ENCODE peak calls at places on chromosomes 3 and 15, in seven cellular contexts. One of them, this sample, is unnamed.

GRCh38 chr3:58041826-58042324 is 33.7 kb downstream of the FLNB start:
- DNase-seq in GM12878: peak
- DNase-seq in K562: no peak
- DNase-seq in HCT116: no peak
- DNase-seq in HepG2: peak
- DNase-seq in H1: no peak
- DNase-seq in SK-N-SH: no peak
- DNase-seq in this sample: no peak

GRCh38 chr3:124552224-124552623 is 178.0 kb upstream of the UMPS start:
- DNase-seq in GM12878: no peak
- DNase-seq in K562: no peak
- DNase-seq in HCT116: no peak
- DNase-seq in HepG2: peak
- DNase-seq in H1: no peak
- DNase-seq in SK-N-SH: no peak
- DNase-seq in this sample: no peak

GRCh38 chr3:186517218-186517617 is 27.0 kb downstream of the CRYGS start:
- DNase-seq in GM12878: no peak
- DNase-seq in K562: no peak
- DNase-seq in HCT116: no peak
- DNase-seq in HepG2: no peak
- DNase-seq in H1: no peak
- DNase-seq in SK-N-SH: no peak
- DNase-seq in this sample: no peak

GRCh38 chr3:177367783-177368182 is 170.5 kb upstream of the TBL1XR1 start:
- DNase-seq in GM12878: no peak
- DNase-seq in K562: no peak
- DNase-seq in HCT116: no peak
- DNase-seq in HepG2: no peak
- DNase-seq in H1: no peak
- DNase-seq in SK-N-SH: no peak
- DNase-seq in this sample: no peak

GRCh38 chr3:127959873-127960272 is 44.8 kb downstream of the KBTBD12 start:
- DNase-seq in GM12878: no peak
- DNase-seq in K562: peak
- DNase-seq in HCT116: no peak
- DNase-seq in HepG2: peak
- DNase-seq in H1: no peak
- DNase-seq in SK-N-SH: peak
- DNase-seq in this sample: peak

GRCh38 chr3:38039899-38040261 is 872 bp downstream of the DLEC1 start:
- DNase-seq in GM12878: peak
- DNase-seq in K562: peak
- DNase-seq in HCT116: no peak
- DNase-seq in HepG2: no peak
- DNase-seq in H1: no peak
- DNase-seq in SK-N-SH: no peak
- DNase-seq in this sample: peak

GRCh38 chr3:146469206-146470017 is at the start of gene PLSCR2:
- DNase-seq in GM12878: peak
- DNase-seq in K562: peak
- DNase-seq in HCT116: no peak
- DNase-seq in HepG2: no peak
- DNase-seq in H1: no peak
- DNase-seq in SK-N-SH: peak
- DNase-seq in this sample: peak

GRCh38 chr3:62670351-62670750 is 204.9 kb downstream of the CADPS start:
- DNase-seq in GM12878: no peak
- DNase-seq in K562: no peak
- DNase-seq in HCT116: no peak
- DNase-seq in HepG2: no peak
- DNase-seq in H1: no peak
- DNase-seq in SK-N-SH: no peak
- DNase-seq in this sample: no peak

GRCh38 chr3:157410945-157411344 is 25.7 kb upstream of the PTX3 start:
- DNase-seq in GM12878: no peak
- DNase-seq in K562: no peak
- DNase-seq in HCT116: no peak
- DNase-seq in HepG2: no peak
- DNase-seq in H1: no peak
- DNase-seq in SK-N-SH: no peak
- DNase-seq in this sample: no peak

GRCh38 chr15:90807687-90808086 is 60.7 kb upstream of the FURIN start:
- DNase-seq in GM12878: no peak
- DNase-seq in K562: no peak
- DNase-seq in HCT116: no peak
- DNase-seq in HepG2: no peak
- DNase-seq in H1: no peak
- DNase-seq in SK-N-SH: no peak
- DNase-seq in this sample: no peak

GRCh38 chr15:96347181-96348111 is 16.9 kb downstream of the NR2F2 start:
- DNase-seq in GM12878: no peak
- DNase-seq in K562: peak
- DNase-seq in HCT116: no peak
- DNase-seq in HepG2: no peak
- DNase-seq in H1: no peak
- DNase-seq in SK-N-SH: no peak
- DNase-seq in this sample: no peak

GRCh38 chr15:31308185-31308639 is 18.4 kb upstream of the KLF13 start:
- DNase-seq in GM12878: no peak
- DNase-seq in K562: no peak
- DNase-seq in HCT116: no peak
- DNase-seq in HepG2: no peak
- DNase-seq in H1: no peak
- DNase-seq in SK-N-SH: no peak
- DNase-seq in this sample: no peak

DNA sequence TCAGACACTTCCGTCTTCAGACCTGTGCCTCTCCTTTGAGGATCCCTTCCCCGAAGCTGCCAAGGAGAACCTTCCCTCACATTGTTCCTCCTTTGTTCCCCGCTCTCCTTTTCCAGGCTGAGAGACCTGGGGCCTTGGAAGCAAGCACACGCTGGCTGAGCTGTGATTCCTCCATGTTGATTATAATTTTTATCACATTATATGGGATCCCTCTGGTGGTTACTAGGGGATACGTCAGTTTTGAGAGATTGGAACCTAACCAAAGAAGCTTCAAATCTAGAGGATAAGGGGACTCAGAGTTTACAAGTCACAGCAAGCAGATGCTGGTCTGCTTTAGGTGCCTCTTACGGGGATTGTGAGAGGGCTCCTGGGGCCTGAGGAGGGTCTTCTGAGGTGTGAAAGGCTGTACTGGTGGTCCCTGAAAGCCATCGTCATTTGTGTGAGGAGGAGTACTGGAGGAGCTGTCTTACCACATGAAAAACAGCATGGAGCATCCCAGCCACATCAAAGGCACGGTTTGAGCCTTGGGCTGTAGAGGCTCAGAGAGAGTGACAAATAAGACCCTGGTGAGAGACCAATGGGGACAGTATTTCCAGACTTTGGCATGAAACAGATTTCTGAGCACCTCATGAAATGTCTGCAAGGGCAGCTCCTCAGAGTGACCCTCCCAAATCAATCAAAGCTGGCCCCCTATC is 760.1 kb upstream of the CFAP20DC start:
- DNase-seq in GM12878: no peak
- DNase-seq in K562: no peak
- DNase-seq in HCT116: no peak
- DNase-seq in HepG2: no peak
- DNase-seq in H1: no peak
- DNase-seq in SK-N-SH: peak
- DNase-seq in this sample: no peak
- TF ChIP-seq JUND in GM12878: no peak
- TF ChIP-seq JUND in K562: no peak
- TF ChIP-seq JUND in HCT116: no peak
- TF ChIP-seq JUND in HepG2: no peak
- TF ChIP-seq JUND in H1: no peak
- TF ChIP-seq JUND in SK-N-SH: no peak
- TF ChIP-seq JUND in this sample: no peak

DNA sequence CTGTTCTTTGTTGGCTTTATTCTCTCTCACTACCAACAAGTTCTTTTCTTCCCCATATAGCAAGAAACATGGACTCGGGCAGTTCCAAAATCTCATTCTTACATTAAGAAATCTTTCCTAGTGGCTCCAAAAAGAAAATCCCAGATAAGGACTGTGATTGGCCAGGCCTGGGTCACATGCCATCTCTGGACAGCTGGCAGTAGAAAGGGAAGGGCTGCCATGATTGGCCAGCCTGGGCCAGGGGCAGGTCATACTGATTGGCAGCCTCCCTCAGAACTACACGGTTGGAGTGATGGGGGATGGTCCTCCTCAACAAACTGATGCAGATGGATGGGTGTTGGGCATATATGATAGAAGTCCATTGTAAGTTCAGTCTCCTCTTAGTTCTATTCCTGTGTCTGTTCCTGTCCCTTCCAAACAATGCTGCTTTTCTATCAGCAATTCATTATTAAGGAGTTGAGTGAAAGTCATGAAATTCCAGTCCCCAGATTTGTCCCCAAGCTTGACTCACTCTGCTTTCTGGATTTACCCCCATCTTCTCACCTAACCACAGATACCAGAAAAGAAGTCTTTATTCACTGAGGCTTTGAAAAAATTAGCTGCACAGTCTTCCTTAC is 175.5 kb downstream of the ATG7 start:
- DNase-seq in GM12878: no peak
- DNase-seq in K562: no peak
- DNase-seq in HCT116: no peak
- DNase-seq in HepG2: no peak
- DNase-seq in H1: no peak
- DNase-seq in SK-N-SH: no peak
- DNase-seq in this sample: no peak
- TF ChIP-seq JUND in GM12878: no peak
- TF ChIP-seq JUND in K562: no peak
- TF ChIP-seq JUND in HCT116: no peak
- TF ChIP-seq JUND in HepG2: no peak
- TF ChIP-seq JUND in H1: no peak
- TF ChIP-seq JUND in SK-N-SH: no peak
- TF ChIP-seq JUND in this sample: no peak

GRCh38 chr15:45225506-45226273 is 26.3 kb upstream of the SLC28A2 start:
- DNase-seq in GM12878: no peak
- DNase-seq in K562: peak
- DNase-seq in HCT116: no peak
- DNase-seq in HepG2: peak
- DNase-seq in H1: no peak
- DNase-seq in SK-N-SH: no peak
- DNase-seq in this sample: no peak

GRCh38 chr15:45230246-45230965 is 21.6 kb upstream of the SLC28A2 start:
- DNase-seq in GM12878: no peak
- DNase-seq in K562: no peak
- DNase-seq in HCT116: no peak
- DNase-seq in HepG2: no peak
- DNase-seq in H1: no peak
- DNase-seq in SK-N-SH: no peak
- DNase-seq in this sample: no peak

GRCh38 chr15:45231061-45231576 is 20.9 kb upstream of the SLC28A2 start:
- DNase-seq in GM12878: no peak
- DNase-seq in K562: no peak
- DNase-seq in HCT116: no peak
- DNase-seq in HepG2: no peak
- DNase-seq in H1: no peak
- DNase-seq in SK-N-SH: no peak
- DNase-seq in this sample: no peak

GRCh38 chr15:45231864-45232562 is 20.0 kb upstream of the SLC28A2 start:
- DNase-seq in GM12878: no peak
- DNase-seq in K562: no peak
- DNase-seq in HCT116: no peak
- DNase-seq in HepG2: no peak
- DNase-seq in H1: no peak
- DNase-seq in SK-N-SH: peak
- DNase-seq in this sample: no peak

GRCh38 chr15:45228931-45229330 is 23.1 kb upstream of the SLC28A2 start:
- DNase-seq in GM12878: no peak
- DNase-seq in K562: no peak
- DNase-seq in HCT116: no peak
- DNase-seq in HepG2: no peak
- DNase-seq in H1: no peak
- DNase-seq in SK-N-SH: no peak
- DNase-seq in this sample: no peak
- TF ChIP-seq JUND in GM12878: no peak
- TF ChIP-seq JUND in K562: no peak
- TF ChIP-seq JUND in HCT116: no peak
- TF ChIP-seq JUND in HepG2: no peak
- TF ChIP-seq JUND in H1: no peak
- TF ChIP-seq JUND in SK-N-SH: no peak
- TF ChIP-seq JUND in this sample: no peak

DNA sequence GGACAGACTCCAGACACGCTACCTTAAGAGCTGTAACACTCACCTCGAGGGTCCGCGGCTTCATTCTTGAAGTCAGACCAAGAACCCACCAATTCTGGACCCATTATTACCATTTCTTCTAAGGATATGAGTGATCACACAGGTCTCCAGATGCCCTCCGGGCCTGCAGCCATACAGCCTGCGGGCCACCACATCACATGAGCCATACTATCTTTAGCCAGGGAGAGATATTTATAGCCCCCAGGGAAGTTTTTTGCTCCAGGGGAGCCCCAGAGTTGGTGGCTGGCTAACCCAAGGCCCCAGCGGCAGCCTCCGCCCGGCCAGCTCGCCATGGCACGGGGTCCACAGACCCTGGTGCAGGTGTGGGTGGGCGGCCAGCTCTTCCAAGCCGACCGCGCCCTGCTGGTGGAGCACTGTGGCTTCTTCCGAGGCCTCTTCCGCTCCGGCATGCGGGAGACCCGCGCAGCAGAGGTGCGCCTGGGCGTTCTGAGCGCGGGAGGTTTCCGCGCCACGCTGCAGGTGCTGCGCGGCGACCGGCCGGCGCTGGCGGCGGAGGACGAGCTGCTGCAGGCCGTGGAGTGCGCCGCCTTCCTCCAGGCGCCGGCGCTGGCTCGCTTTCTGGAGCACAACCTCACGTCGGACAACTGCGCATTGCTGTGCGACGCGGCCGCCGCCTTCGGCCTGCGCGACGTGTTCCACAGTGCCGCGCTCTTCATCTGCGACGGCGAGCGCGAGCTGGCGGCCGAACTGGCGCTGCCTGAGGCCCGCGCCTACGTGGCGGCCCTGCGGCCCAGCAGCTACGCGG is at the start of gene KBTBD13:
- DNase-seq in GM12878: no peak
- DNase-seq in K562: no peak
- DNase-seq in HCT116: no peak
- DNase-seq in HepG2: no peak
- DNase-seq in H1: no peak
- DNase-seq in SK-N-SH: no peak
- DNase-seq in this sample: no peak
- TF ChIP-seq JUND in GM12878: no peak
- TF ChIP-seq JUND in K562: no peak
- TF ChIP-seq JUND in HCT116: no peak
- TF ChIP-seq JUND in HepG2: no peak
- TF ChIP-seq JUND in H1: no peak
- TF ChIP-seq JUND in SK-N-SH: no peak
- TF ChIP-seq JUND in this sample: no peak

DNA sequence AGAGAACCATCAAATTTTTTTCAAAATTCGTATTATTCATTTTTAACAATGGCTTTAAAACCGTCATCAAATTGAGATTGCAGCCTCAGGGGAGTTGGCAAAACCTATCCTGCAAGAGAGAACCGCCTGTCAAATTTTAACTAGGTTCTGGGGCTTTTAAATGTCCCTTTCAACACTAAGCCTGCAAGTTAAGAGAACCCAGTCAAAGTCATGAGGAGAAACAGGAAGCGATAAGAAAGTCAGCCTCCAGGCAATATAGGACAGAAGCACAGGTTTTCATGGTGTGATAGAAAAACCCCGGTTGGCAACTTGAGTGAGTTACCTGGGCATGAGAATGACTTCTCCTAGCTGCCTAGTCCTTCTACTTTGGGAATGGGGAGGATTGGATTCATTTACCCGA is 59.8 kb downstream of the CPNE4 start:
- DNase-seq in GM12878: no peak
- DNase-seq in K562: no peak
- DNase-seq in HCT116: no peak
- DNase-seq in HepG2: no peak
- DNase-seq in H1: no peak
- DNase-seq in SK-N-SH: no peak
- DNase-seq in this sample: no peak
- TF ChIP-seq JUND in GM12878: no peak
- TF ChIP-seq JUND in K562: no peak
- TF ChIP-seq JUND in HCT116: no peak
- TF ChIP-seq JUND in HepG2: no peak
- TF ChIP-seq JUND in H1: no peak
- TF ChIP-seq JUND in SK-N-SH: no peak
- TF ChIP-seq JUND in this sample: no peak